ENCODE peak calls at places on chromosome 22, in five cellular contexts. C is dermis microvascular lymphatic vessel endothelial cell; I is cardiac muscle cell; E is stimulated activated CD4-positive, alpha-beta T cell treated with anti-CD3 and anti-CD28 coated beads, Interleukin-2, amount 100 ng/mL, for 48 hours; O is fibroblast of gingiva. L is an unnamed sample.

GRCh38 chr22:40533712-40534378 is 102.7 kb downstream of the MRTFA start:
- DNase-seq in C (no peak), O (peak), I (peak), E (no peak), L (no peak)

GRCh38 chr22:20905415-20906386 is 11.5 kb upstream of the CRKL start:
- DNase-seq in I (no peak), O (no peak), E (no peak), C (no peak), L (no peak)

GRCh38 chr22:44127353-44127752 is 53.4 kb upstream of the PARVG start:
- DNase-seq in I (peak), C (peak), E (no peak), O (no peak), L (no peak)

GRCh38 chr22:17119481-17120202 is 1.5 kb downstream of the TMEM121B start:
- DNase-seq in I (peak), E (peak), O (no peak), C (no peak), L (peak)

GRCh38 chr22:24789516-24789915 is 15.0 kb upstream of the PIWIL3 start:
- DNase-seq in O (no peak), C (no peak), E (no peak), I (no peak), L (no peak)

GRCh38 chr22:26927841-26928240 is 270.5 kb downstream of the MIAT start:
- DNase-seq in E (no peak), O (no peak), I (no peak), C (no peak), L (no peak)

GRCh38 chr22:29517215-29517908 is 36.2 kb downstream of the THOC5 start:
- DNase-seq in I (no peak), O (no peak), E (no peak), C (no peak), L (no peak)

GRCh38 chr22:47395481-47395880 is 633.0 kb downstream of the TBC1D22A start:
- DNase-seq in I (peak), C (no peak), E (no peak), O (no peak), L (peak)

GRCh38 chr22:23684051-23684450 is 6.8 kb upstream of the RGL4 start:
- DNase-seq in C (no peak), I (no peak), E (no peak), O (no peak), L (no peak)

GRCh38 chr22:23685205-23685784 is 5.5 kb upstream of the RGL4 start:
- DNase-seq in O (no peak), C (no peak), E (no peak), I (peak), L (peak)

GRCh38 chr22:42169055-42169469 is 38.5 kb upstream of the CYP2D6 start:
- DNase-seq in C (peak), I (peak), E (peak), O (peak), L (peak)

GRCh38 chr22:49090853-49091135 is 736.9 kb downstream of the BRD1 start:
- DNase-seq in E (no peak), O (no peak), I (no peak), C (no peak), L (no peak)